ENCODE peak calls at places on chromosome 1, in ten cellular contexts. One of them, this sample, is unnamed.

GRCh38 chr1:111625263-111625662 is 5.7 kb downstream of the RAP1A start:
- DNase-seq in kidney epithelial cell: no peak
- DNase-seq in thoracic aorta: no peak
- DNase-seq in IMR-90: no peak
- DNase-seq in left ventricle myocardium inferior: no peak
- DNase-seq in BE2C: no peak
- DNase-seq in tibial artery: no peak
- DNase-seq in neural progenitor cell: no peak
- DNase-seq in esophagus squamous epithelium: no peak
- DNase-seq in bronchial epithelial cell: no peak
- DNase-seq in this sample: no peak

GRCh38 chr1:157798211-157798610 is 21.3 kb upstream of the FCRL2 start:
- DNase-seq in kidney epithelial cell: peak; percentile 14
- DNase-seq in thoracic aorta: no peak
- DNase-seq in IMR-90: no peak
- DNase-seq in left ventricle myocardium inferior: no peak
- DNase-seq in BE2C: no peak
- DNase-seq in tibial artery: no peak
- DNase-seq in neural progenitor cell: no peak
- DNase-seq in esophagus squamous epithelium: no peak
- DNase-seq in bronchial epithelial cell: peak; percentile 87
- DNase-seq in this sample: no peak

GRCh38 chr1:6392880-6393399 is 627 bp downstream of the ACOT7 start:
- DNase-seq in kidney epithelial cell: no peak
- DNase-seq in thoracic aorta: no peak
- DNase-seq in IMR-90: no peak
- DNase-seq in left ventricle myocardium inferior: no peak
- DNase-seq in BE2C: no peak
- DNase-seq in tibial artery: no peak
- DNase-seq in neural progenitor cell: peak; percentile 73
- DNase-seq in esophagus squamous epithelium: no peak
- DNase-seq in bronchial epithelial cell: no peak
- DNase-seq in this sample: no peak

GRCh38 chr1:32761253-32761877 is 55.8 kb downstream of the YARS1 start:
- DNase-seq in kidney epithelial cell: peak; percentile 72
- DNase-seq in thoracic aorta: no peak
- DNase-seq in IMR-90: peak; percentile 81
- DNase-seq in left ventricle myocardium inferior: no peak
- DNase-seq in BE2C: peak; percentile 30
- DNase-seq in tibial artery: peak; percentile 78
- DNase-seq in neural progenitor cell: no peak
- DNase-seq in esophagus squamous epithelium: no peak
- DNase-seq in bronchial epithelial cell: peak; percentile 99
- DNase-seq in this sample: no peak

GRCh38 chr1:53554592-53555305 is 95.5 kb downstream of the DMRTB1 start:
- DNase-seq in kidney epithelial cell: no peak
- DNase-seq in thoracic aorta: no peak
- DNase-seq in IMR-90: no peak
- DNase-seq in left ventricle myocardium inferior: no peak
- DNase-seq in BE2C: peak; percentile 1
- DNase-seq in tibial artery: peak; percentile 43
- DNase-seq in neural progenitor cell: no peak
- DNase-seq in esophagus squamous epithelium: no peak
- DNase-seq in bronchial epithelial cell: no peak
- DNase-seq in this sample: no peak

GRCh38 chr1:204320413-204320812 is 39.3 kb downstream of the PLEKHA6 start:
- DNase-seq in kidney epithelial cell: no peak
- DNase-seq in thoracic aorta: no peak
- DNase-seq in IMR-90: peak; percentile 91
- DNase-seq in left ventricle myocardium inferior: no peak
- DNase-seq in BE2C: no peak
- DNase-seq in tibial artery: no peak
- DNase-seq in neural progenitor cell: no peak
- DNase-seq in esophagus squamous epithelium: no peak
- DNase-seq in bronchial epithelial cell: peak; percentile 89
- DNase-seq in this sample: no peak

GRCh38 chr1:222171005-222171404 is 376.9 kb downstream of the HHIPL2 start:
- DNase-seq in kidney epithelial cell: peak; percentile 18
- DNase-seq in thoracic aorta: no peak
- DNase-seq in IMR-90: peak; percentile 70
- DNase-seq in left ventricle myocardium inferior: no peak
- DNase-seq in BE2C: peak; percentile 37
- DNase-seq in tibial artery: no peak
- DNase-seq in neural progenitor cell: peak; percentile 58
- DNase-seq in esophagus squamous epithelium: no peak
- DNase-seq in bronchial epithelial cell: peak; percentile 63
- DNase-seq in this sample: no peak

GRCh38 chr1:35192056-35192852 is 691 bp downstream of the SFPQ start:
- DNase-seq in kidney epithelial cell: no peak
- DNase-seq in thoracic aorta: peak; percentile 46
- DNase-seq in IMR-90: peak; percentile 67
- DNase-seq in left ventricle myocardium inferior: peak; percentile 88
- DNase-seq in BE2C: peak; percentile 80
- DNase-seq in tibial artery: peak; percentile 91
- DNase-seq in neural progenitor cell: peak; percentile 95
- DNase-seq in esophagus squamous epithelium: peak; percentile 31
- DNase-seq in bronchial epithelial cell: peak; percentile 46
- DNase-seq in this sample: peak; percentile 89

GRCh38 chr1:25904942-25905679 is 1.1 kb downstream of the STMN1 start:
- DNase-seq in kidney epithelial cell: peak; percentile 61
- DNase-seq in thoracic aorta: peak; percentile 53
- DNase-seq in IMR-90: peak; percentile 88
- DNase-seq in left ventricle myocardium inferior: peak; percentile 96
- DNase-seq in BE2C: peak; percentile 94
- DNase-seq in tibial artery: peak; percentile 96
- DNase-seq in neural progenitor cell: peak; percentile 97
- DNase-seq in esophagus squamous epithelium: peak; percentile 69
- DNase-seq in bronchial epithelial cell: peak; percentile 79
- DNase-seq in this sample: peak; percentile 96

GRCh38 chr1:114707604-114708003 is 9.0 kb downstream of the NRAS start:
- DNase-seq in kidney epithelial cell: no peak
- DNase-seq in thoracic aorta: no peak
- DNase-seq in IMR-90: no peak
- DNase-seq in left ventricle myocardium inferior: no peak
- DNase-seq in BE2C: no peak
- DNase-seq in tibial artery: no peak
- DNase-seq in neural progenitor cell: no peak
- DNase-seq in esophagus squamous epithelium: no peak
- DNase-seq in bronchial epithelial cell: no peak
- DNase-seq in this sample: no peak
- H3K36me3 ChIP-seq in kidney epithelial cell: no peaks in the 10 kb centered on the region
- H3K36me3 ChIP-seq in thoracic aorta: peaks cover 44% of the 10 kb centered on the region
- H3K36me3 ChIP-seq in IMR-90: peaks cover 26% of the 10 kb centered on the region
- H3K36me3 ChIP-seq in left ventricle myocardium inferior: peaks cover 75% of the 10 kb centered on the region
- H3K36me3 ChIP-seq in BE2C: peaks cover 44% of the 10 kb centered on the region
- H3K36me3 ChIP-seq in tibial artery: peaks cover 72% of the 10 kb centered on the region
- H3K36me3 ChIP-seq in neural progenitor cell: peaks cover 13% of the 10 kb centered on the region
- H3K36me3 ChIP-seq in esophagus squamous epithelium: peaks cover 77% of the 10 kb centered on the region
- H3K36me3 ChIP-seq in bronchial epithelial cell: peaks cover 12% of the 10 kb centered on the region
- H3K36me3 ChIP-seq in this sample: peaks cover 8% of the 10 kb centered on the region

DNA sequence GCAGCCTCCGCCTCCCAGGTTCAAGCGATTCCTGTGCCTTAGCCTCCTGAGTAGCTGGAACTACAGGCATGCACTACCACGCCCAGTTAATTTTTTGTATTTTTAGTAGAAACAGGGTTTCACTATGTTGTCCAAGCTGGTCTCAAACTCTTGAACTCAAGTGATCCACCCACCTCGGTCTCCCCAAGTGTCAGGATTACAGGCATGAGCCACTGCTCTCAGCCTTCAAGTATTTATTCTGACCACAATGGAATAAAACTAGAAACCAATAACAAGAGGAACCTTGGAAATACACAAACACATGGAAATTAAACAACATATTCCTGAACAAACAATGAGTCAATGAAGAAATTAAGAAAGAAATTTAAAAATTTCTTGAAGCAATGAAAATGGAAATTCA is 32.7 kb upstream of the DR1 start:
- DNase-seq in kidney epithelial cell: no peak
- DNase-seq in thoracic aorta: no peak
- DNase-seq in IMR-90: no peak
- DNase-seq in left ventricle myocardium inferior: no peak
- DNase-seq in BE2C: no peak
- DNase-seq in tibial artery: no peak
- DNase-seq in neural progenitor cell: no peak
- DNase-seq in esophagus squamous epithelium: no peak
- DNase-seq in bronchial epithelial cell: no peak
- DNase-seq in this sample: no peak
- TF ChIP-seq CTCF in kidney epithelial cell: no peak
- TF ChIP-seq CTCF in thoracic aorta: no peak
- TF ChIP-seq CTCF in IMR-90: no peak
- TF ChIP-seq CTCF in left ventricle myocardium inferior: no peak
- TF ChIP-seq CTCF in BE2C: no peak
- TF ChIP-seq CTCF in tibial artery: no peak
- TF ChIP-seq CTCF in neural progenitor cell: no peak
- TF ChIP-seq CTCF in esophagus squamous epithelium: no peak
- TF ChIP-seq CTCF in bronchial epithelial cell: no peak
- TF ChIP-seq CTCF in this sample: no peak

DNA sequence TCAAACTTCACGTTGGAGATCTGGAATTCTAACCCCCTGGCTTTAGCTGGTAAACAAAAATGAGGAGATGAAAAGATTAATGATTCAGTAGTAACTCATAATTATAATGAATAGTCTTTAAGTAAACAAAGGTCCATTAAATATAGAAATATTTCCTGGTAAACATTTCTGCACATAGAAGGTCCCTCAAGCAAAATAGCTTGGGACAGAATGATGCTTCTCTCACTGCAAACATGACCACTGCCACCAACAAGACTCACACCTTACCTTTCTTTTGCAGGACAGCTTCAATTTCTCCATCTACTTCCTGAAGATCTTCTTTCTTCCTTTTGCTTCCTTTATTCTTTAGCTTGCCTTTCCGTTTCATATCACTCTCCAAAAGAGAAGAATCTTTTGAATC is 25.2 kb downstream of the NVL start:
- DNase-seq in kidney epithelial cell: no peak
- DNase-seq in thoracic aorta: no peak
- DNase-seq in IMR-90: no peak
- DNase-seq in left ventricle myocardium inferior: no peak
- DNase-seq in BE2C: no peak
- DNase-seq in tibial artery: no peak
- DNase-seq in neural progenitor cell: no peak
- DNase-seq in esophagus squamous epithelium: no peak
- DNase-seq in bronchial epithelial cell: peak; percentile 19
- DNase-seq in this sample: no peak
- H3K4me3 ChIP-seq in kidney epithelial cell: no peak overlapping the region
- H3K4me3 ChIP-seq in thoracic aorta: no peak overlapping the region
- H3K4me3 ChIP-seq in IMR-90: no peak overlapping the region
- H3K4me3 ChIP-seq in left ventricle myocardium inferior: no peak overlapping the region
- H3K4me3 ChIP-seq in BE2C: no peak overlapping the region
- H3K4me3 ChIP-seq in tibial artery: no peak overlapping the region
- H3K4me3 ChIP-seq in neural progenitor cell: no peak overlapping the region
- H3K4me3 ChIP-seq in esophagus squamous epithelium: no peak overlapping the region
- H3K4me3 ChIP-seq in bronchial epithelial cell: no peak overlapping the region
- H3K4me3 ChIP-seq in this sample: no peak overlapping the region

GRCh38 chr1:156134716-156135435 is 18.5 kb upstream of the SEMA4A start:
- DNase-seq in kidney epithelial cell: no peak
- DNase-seq in thoracic aorta: no peak
- DNase-seq in IMR-90: no peak
- DNase-seq in left ventricle myocardium inferior: no peak
- DNase-seq in BE2C: no peak
- DNase-seq in tibial artery: no peak
- DNase-seq in neural progenitor cell: no peak
- DNase-seq in esophagus squamous epithelium: no peak
- DNase-seq in bronchial epithelial cell: no peak
- DNase-seq in this sample: no peak

GRCh38 chr1:156135930-156136871 is 17.2 kb upstream of the SEMA4A start:
- DNase-seq in kidney epithelial cell: no peak
- DNase-seq in thoracic aorta: no peak
- DNase-seq in IMR-90: no peak
- DNase-seq in left ventricle myocardium inferior: no peak
- DNase-seq in BE2C: no peak
- DNase-seq in tibial artery: no peak
- DNase-seq in neural progenitor cell: no peak
- DNase-seq in esophagus squamous epithelium: no peak
- DNase-seq in bronchial epithelial cell: no peak
- DNase-seq in this sample: no peak

GRCh38 chr1:156136970-156137483 is 16.4 kb upstream of the SEMA4A start:
- DNase-seq in kidney epithelial cell: no peak
- DNase-seq in thoracic aorta: no peak
- DNase-seq in IMR-90: no peak
- DNase-seq in left ventricle myocardium inferior: no peak
- DNase-seq in BE2C: no peak
- DNase-seq in tibial artery: no peak
- DNase-seq in neural progenitor cell: no peak
- DNase-seq in esophagus squamous epithelium: no peak
- DNase-seq in bronchial epithelial cell: no peak
- DNase-seq in this sample: no peak

GRCh38 chr1:156140879-156141707 is 12.3 kb upstream of the SEMA4A start:
- DNase-seq in kidney epithelial cell: no peak
- DNase-seq in thoracic aorta: no peak
- DNase-seq in IMR-90: peak; percentile 48
- DNase-seq in left ventricle myocardium inferior: no peak
- DNase-seq in BE2C: peak; percentile 79
- DNase-seq in tibial artery: peak; percentile 89
- DNase-seq in neural progenitor cell: peak; percentile 85
- DNase-seq in esophagus squamous epithelium: no peak
- DNase-seq in bronchial epithelial cell: no peak
- DNase-seq in this sample: no peak

GRCh38 chr1:156138366-156138969 is 14.9 kb upstream of the SEMA4A start:
- DNase-seq in kidney epithelial cell: no peak
- DNase-seq in thoracic aorta: no peak
- DNase-seq in IMR-90: no peak
- DNase-seq in left ventricle myocardium inferior: no peak
- DNase-seq in BE2C: no peak
- DNase-seq in tibial artery: no peak
- DNase-seq in neural progenitor cell: no peak
- DNase-seq in esophagus squamous epithelium: no peak
- DNase-seq in bronchial epithelial cell: no peak
- DNase-seq in this sample: no peak
- H3K36me3 ChIP-seq in kidney epithelial cell: peaks cover 16% of the 10 kb centered on the region
- H3K36me3 ChIP-seq in thoracic aorta: peaks cover 62% of the 10 kb centered on the region
- H3K36me3 ChIP-seq in IMR-90: peaks cover 74% of the 10 kb centered on the region
- H3K36me3 ChIP-seq in left ventricle myocardium inferior: peaks cover 64% of the 10 kb centered on the region
- H3K36me3 ChIP-seq in BE2C: peaks cover 50% of the 10 kb centered on the region
- H3K36me3 ChIP-seq in tibial artery: peaks cover 72% of the 10 kb centered on the region
- H3K36me3 ChIP-seq in neural progenitor cell: no peaks in the 10 kb centered on the region
- H3K36me3 ChIP-seq in esophagus squamous epithelium: peaks cover 78% of the 10 kb centered on the region
- H3K36me3 ChIP-seq in bronchial epithelial cell: peaks cover 57% of the 10 kb centered on the region
- H3K36me3 ChIP-seq in this sample: peaks cover 28% of the 10 kb centered on the region

GRCh38 chr1:212293579-212293978 is 8.4 kb downstream of the PPP2R5A start:
- DNase-seq in kidney epithelial cell: no peak
- DNase-seq in thoracic aorta: no peak
- DNase-seq in IMR-90: peak; percentile 38
- DNase-seq in left ventricle myocardium inferior: no peak
- DNase-seq in BE2C: no peak
- DNase-seq in tibial artery: no peak
- DNase-seq in neural progenitor cell: no peak
- DNase-seq in esophagus squamous epithelium: no peak
- DNase-seq in bronchial epithelial cell: no peak
- DNase-seq in this sample: no peak
- TF ChIP-seq CTCF in kidney epithelial cell: peak; percentile 44
- TF ChIP-seq CTCF in thoracic aorta: no peak
- TF ChIP-seq CTCF in IMR-90: peak; percentile 40
- TF ChIP-seq CTCF in left ventricle myocardium inferior: peak; percentile 42
- TF ChIP-seq CTCF in BE2C: peak; percentile 44
- TF ChIP-seq CTCF in tibial artery: no peak
- TF ChIP-seq CTCF in neural progenitor cell: peak; percentile 37
- TF ChIP-seq CTCF in esophagus squamous epithelium: no peak
- TF ChIP-seq CTCF in bronchial epithelial cell: no peak
- TF ChIP-seq CTCF in this sample: no peak

DNA sequence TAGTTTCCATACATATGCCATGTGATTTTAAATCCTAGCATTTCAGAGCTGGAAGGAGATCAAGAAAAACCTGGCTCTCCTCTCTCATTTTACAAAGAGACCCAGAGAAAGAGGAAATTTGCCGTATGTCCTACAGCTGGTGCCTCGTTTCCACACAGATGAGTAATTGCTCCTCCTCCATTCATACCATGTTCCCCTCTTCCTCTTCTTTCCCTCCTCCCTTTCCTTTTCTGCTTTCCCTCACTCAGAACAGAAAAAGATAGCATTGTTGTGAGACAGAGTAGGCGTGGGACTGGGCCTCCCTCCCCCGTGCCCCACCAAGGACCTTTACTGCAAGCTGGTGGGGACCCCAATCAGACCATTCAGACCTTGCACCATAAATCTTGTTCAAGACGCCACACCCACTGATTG is 13.7 kb upstream of the SLC44A3 start:
- DNase-seq in kidney epithelial cell: no peak
- DNase-seq in thoracic aorta: no peak
- DNase-seq in IMR-90: peak; percentile 57
- DNase-seq in left ventricle myocardium inferior: no peak
- DNase-seq in BE2C: no peak
- DNase-seq in tibial artery: no peak
- DNase-seq in neural progenitor cell: no peak
- DNase-seq in esophagus squamous epithelium: no peak
- DNase-seq in bronchial epithelial cell: no peak
- DNase-seq in this sample: no peak
- H3K4me3 ChIP-seq in kidney epithelial cell: no peak overlapping the region
- H3K4me3 ChIP-seq in thoracic aorta: no peak overlapping the region
- H3K4me3 ChIP-seq in IMR-90: no peak overlapping the region
- H3K4me3 ChIP-seq in left ventricle myocardium inferior: no peak overlapping the region
- H3K4me3 ChIP-seq in BE2C: no peak overlapping the region
- H3K4me3 ChIP-seq in tibial artery: no peak overlapping the region
- H3K4me3 ChIP-seq in neural progenitor cell: no peak overlapping the region
- H3K4me3 ChIP-seq in esophagus squamous epithelium: no peak overlapping the region
- H3K4me3 ChIP-seq in bronchial epithelial cell: no peak overlapping the region
- H3K4me3 ChIP-seq in this sample: no peak overlapping the region

This sample was measured in GM06990.